ENCODE peak calls at places on chromosome 13, in seven cellular contexts. One of them, this sample, is unnamed.
A peak's percentile ranks its signal among the peaks of the same experiment; 100 is the strongest.

GRCh38 chr13:63636231-63636993 is 2220.8 kb upstream of the PCDH20 start:
- DNase-seq in T1000: no peak
- DNase-seq in non-pigmented ciliary epithelial cell: no peak
- DNase-seq in SW480: peak; percentile 1
- DNase-seq in DMS 273 treated with DMSO at 0.1 percent for 48 hours: no peak
- DNase-seq in Peyer's patch: no peak
- DNase-seq in ascending aorta: no peak
- DNase-seq in this sample: no peak

GRCh38 chr13:98200211-98200878 is 23.3 kb upstream of the RNF113B start:
- DNase-seq in ascending aorta: no peak
- DNase-seq in DMS 273 treated with DMSO at 0.1 percent for 48 hours: no peak
- DNase-seq in Peyer's patch: no peak
- DNase-seq in non-pigmented ciliary epithelial cell: no peak
- DNase-seq in SW480: no peak
- DNase-seq in T1000: no peak
- DNase-seq in this sample: no peak

GRCh38 chr13:61414686-61415664 is 674 bp downstream of the PCDH20 start:
- DNase-seq in DMS 273 treated with DMSO at 0.1 percent for 48 hours: peak; percentile 60
- DNase-seq in T1000: no peak
- DNase-seq in Peyer's patch: peak; percentile 58
- DNase-seq in ascending aorta: peak; percentile 76
- DNase-seq in SW480: peak; percentile 91
- DNase-seq in non-pigmented ciliary epithelial cell: no peak
- DNase-seq in this sample: peak; percentile 57

GRCh38 chr13:96460571-96460970 is 370.7 kb downstream of the HS6ST3 start:
- DNase-seq in SW480: no peak
- DNase-seq in DMS 273 treated with DMSO at 0.1 percent for 48 hours: no peak
- DNase-seq in T1000: no peak
- DNase-seq in non-pigmented ciliary epithelial cell: no peak
- DNase-seq in ascending aorta: no peak
- DNase-seq in Peyer's patch: no peak
- DNase-seq in this sample: no peak

GRCh38 chr13:30829145-30829544 is 76.9 kb upstream of the MEDAG start:
- DNase-seq in T1000: peak; percentile 40
- DNase-seq in non-pigmented ciliary epithelial cell: peak; percentile 60
- DNase-seq in DMS 273 treated with DMSO at 0.1 percent for 48 hours: no peak
- DNase-seq in Peyer's patch: no peak
- DNase-seq in SW480: peak; percentile 91
- DNase-seq in ascending aorta: no peak
- DNase-seq in this sample: peak; percentile 81

GRCh38 chr13:30143671-30144400 is 163.5 kb downstream of the KATNAL1 start:
- DNase-seq in SW480: no peak
- DNase-seq in T1000: no peak
- DNase-seq in ascending aorta: no peak
- DNase-seq in non-pigmented ciliary epithelial cell: no peak
- DNase-seq in DMS 273 treated with DMSO at 0.1 percent for 48 hours: no peak
- DNase-seq in Peyer's patch: no peak
- DNase-seq in this sample: no peak

GRCh38 chr13:50574731-50575130 is 268.8 kb downstream of the DLEU7 start:
- DNase-seq in SW480: no peak
- DNase-seq in T1000: no peak
- DNase-seq in non-pigmented ciliary epithelial cell: peak; percentile 51
- DNase-seq in Peyer's patch: no peak
- DNase-seq in DMS 273 treated with DMSO at 0.1 percent for 48 hours: no peak
- DNase-seq in ascending aorta: no peak
- DNase-seq in this sample: no peak

GRCh38 chr13:105432408-105432807 is 1103.1 kb downstream of the EFNB2 start:
- DNase-seq in non-pigmented ciliary epithelial cell: no peak
- DNase-seq in SW480: no peak
- DNase-seq in Peyer's patch: no peak
- DNase-seq in DMS 273 treated with DMSO at 0.1 percent for 48 hours: no peak
- DNase-seq in T1000: no peak
- DNase-seq in ascending aorta: no peak
- DNase-seq in this sample: no peak

GRCh38 chr13:48160879-48161278 is 66.0 kb upstream of the MED4 start:
- DNase-seq in non-pigmented ciliary epithelial cell: no peak
- DNase-seq in DMS 273 treated with DMSO at 0.1 percent for 48 hours: peak; percentile 83
- DNase-seq in ascending aorta: no peak
- DNase-seq in T1000: no peak
- DNase-seq in Peyer's patch: no peak
- DNase-seq in SW480: no peak
- DNase-seq in this sample: no peak

GRCh38 chr13:19123502-19123901 is 58.1 kb downstream of the TUBA3C start:
- DNase-seq in non-pigmented ciliary epithelial cell: no peak
- DNase-seq in T1000: no peak
- DNase-seq in SW480: no peak
- DNase-seq in ascending aorta: no peak
- DNase-seq in Peyer's patch: no peak
- DNase-seq in DMS 273 treated with DMSO at 0.1 percent for 48 hours: no peak
- DNase-seq in this sample: no peak

GRCh38 chr13:27442071-27442647 is 8.2 kb downstream of the MTIF3 start:
- DNase-seq in Peyer's patch: peak; percentile 64
- DNase-seq in DMS 273 treated with DMSO at 0.1 percent for 48 hours: no peak
- DNase-seq in SW480: peak; percentile 71
- DNase-seq in ascending aorta: no peak
- DNase-seq in non-pigmented ciliary epithelial cell: no peak
- DNase-seq in T1000: no peak
- DNase-seq in this sample: no peak

GRCh38 chr13:40146063-40146462 is 490.6 kb downstream of the COG6 start:
- DNase-seq in SW480: no peak
- DNase-seq in T1000: no peak
- DNase-seq in non-pigmented ciliary epithelial cell: no peak
- DNase-seq in ascending aorta: no peak
- DNase-seq in Peyer's patch: no peak
- DNase-seq in DMS 273 treated with DMSO at 0.1 percent for 48 hours: no peak
- DNase-seq in this sample: no peak

GRCh38 chr13:32098275-32098674 is 66.7 kb downstream of the FRY start:
- DNase-seq in DMS 273 treated with DMSO at 0.1 percent for 48 hours: no peak
- DNase-seq in T1000: no peak
- DNase-seq in non-pigmented ciliary epithelial cell: no peak
- DNase-seq in ascending aorta: no peak
- DNase-seq in Peyer's patch: no peak
- DNase-seq in SW480: no peak
- DNase-seq in this sample: no peak

GRCh38 chr13:98912846-98913245 is 65.0 kb downstream of the DOCK9 start:
- DNase-seq in Peyer's patch: no peak
- DNase-seq in DMS 273 treated with DMSO at 0.1 percent for 48 hours: no peak
- DNase-seq in T1000: no peak
- DNase-seq in non-pigmented ciliary epithelial cell: no peak
- DNase-seq in ascending aorta: no peak
- DNase-seq in SW480: no peak
- DNase-seq in this sample: no peak

GRCh38 chr13:52848455-52849190 is at the start of gene PCDH8:
- DNase-seq in SW480: peak; percentile 14
- DNase-seq in DMS 273 treated with DMSO at 0.1 percent for 48 hours: peak; percentile 49
- DNase-seq in T1000: no peak
- DNase-seq in Peyer's patch: no peak
- DNase-seq in ascending aorta: no peak
- DNase-seq in non-pigmented ciliary epithelial cell: no peak
- DNase-seq in this sample: no peak

GRCh38 chr13:73720216-73720840 is 413.9 kb downstream of the KLF12 start:
- DNase-seq in SW480: no peak
- DNase-seq in DMS 273 treated with DMSO at 0.1 percent for 48 hours: no peak
- DNase-seq in non-pigmented ciliary epithelial cell: no peak
- DNase-seq in Peyer's patch: no peak
- DNase-seq in ascending aorta: no peak
- DNase-seq in T1000: no peak
- DNase-seq in this sample: no peak

This sample was measured in kidney epithelial cell.